ENCODE peak calls at places on chromosomes 12 and 14, in seven cellular contexts. D is effector memory CD4-positive, alpha-beta T cell; J is left ventricle myocardium inferior; P is neuronal stem cell; Y is mammary epithelial cell; O is heart right ventricle; W is aorta. I is an unnamed sample. For H3K36me3, the result is how much of the 10 kb centered on the place peaks cover.

GRCh38 chr12:24996820-24997219 is 47.9 kb upstream of the BCAT1 start:
- DNase-seq in O (no peak), W (no peak), P (no peak), J (no peak), Y (no peak), D (no peak), I (no peak)

GRCh38 chr14:101918125-101918989 is 46.0 kb upstream of the DYNC1H1 start:
- DNase-seq in D (no peak), P (no peak), Y (no peak), W (no peak), J (no peak), O (no peak), I (no peak)

GRCh38 chr12:123150273-123150803 is 552 bp downstream of the PITPNM2 start:
- DNase-seq in O (peak), P (no peak), Y (no peak), D (no peak), W (peak), J (peak), I (no peak)

GRCh38 chr14:78005325-78005724 is 164.8 kb upstream of the NRXN3 start:
- DNase-seq in O (no peak), W (no peak), J (no peak), Y (peak), D (no peak), P (no peak), I (no peak)

GRCh38 chr12:105378821-105379400 is 48.4 kb downstream of the C12orf75 start:
- DNase-seq in J (no peak), Y (no peak), P (no peak), W (no peak), D (no peak), O (no peak), I (no peak)

GRCh38 chr14:97277711-97278110 is 480.5 kb downstream of the VRK1 start:
- DNase-seq in P (peak), W (no peak), Y (no peak), D (no peak), J (no peak), O (no peak), I (no peak)

GRCh38 chr12:75943730-75944096 is 87.9 kb downstream of the PHLDA1 start:
- DNase-seq in P (no peak), Y (no peak), W (no peak), D (no peak), O (no peak), J (no peak), I (no peak)

GRCh38 chr12:31120392-31121008 is 46.8 kb downstream of the DDX11 start:
- DNase-seq in D (no peak), Y (no peak), J (no peak), O (no peak), W (no peak), P (peak), I (no peak)

GRCh38 chr12:29741342-29742241 is 42.1 kb downstream of the TMTC1 start:
- DNase-seq in P (no peak), O (no peak), W (no peak), Y (peak), J (no peak), D (no peak), I (no peak)

GRCh38 chr14:80567905-80568512 is 356.7 kb upstream of the DIO2 start:
- DNase-seq in Y (peak), P (no peak), J (no peak), O (no peak), D (no peak), W (no peak), I (no peak)

GRCh38 chr12:8031872-8032241 is 659 bp upstream of the FOXJ2 start:
- DNase-seq in D (no peak), O (no peak), Y (no peak), W (no peak), P (no peak), J (no peak), I (no peak)

GRCh38 chr12:111368291-111368683 is 608 bp downstream of the PHETA1 start:
- DNase-seq in W (peak), J (peak), Y (no peak), O (peak), D (no peak), P (peak), I (no peak)

GRCh38 chr12:95574030-95574429 is 22.8 kb upstream of the USP44 start:
- DNase-seq in P (peak), Y (no peak), J (no peak), W (no peak), D (no peak), O (no peak), I (no peak)

GRCh38 chr12:79944565-79944964 is 9.7 kb upstream of the PPP1R12A start:
- DNase-seq in P (no peak), O (no peak), J (no peak), D (no peak), Y (no peak), W (no peak), I (no peak)

GRCh38 chr14:75549169-75549568 is 26.9 kb downstream of the BATF start:
- DNase-seq in D (no peak), J (no peak), Y (no peak), P (no peak), W (no peak), O (no peak), I (no peak)

GRCh38 chr12:33476058-33476457 is 36.4 kb upstream of the SYT10 start:
- DNase-seq in P (no peak), W (no peak), Y (peak), D (no peak), O (no peak), J (no peak), I (no peak)

GRCh38 chr12:122394626-122395194 is 27.8 kb downstream of the CLIP1 start:
- DNase-seq in J (peak), O (no peak), W (no peak), P (no peak), D (no peak), Y (no peak), I (no peak)

GRCh38 chr14:64232944-64233343 is 61.2 kb downstream of the ESR2 start:
- DNase-seq in J (no peak), D (no peak), O (no peak), W (no peak), P (no peak), Y (no peak), I (no peak)

GRCh38 chr14:72726444-72726843 is 167.5 kb downstream of the DPF3 start:
- DNase-seq in J (no peak), Y (no peak), O (no peak), D (no peak), P (no peak), W (no peak), I (no peak)

GRCh38 chr12:115763982-115764621 is 513.4 kb downstream of the MED13L start:
- DNase-seq in W (no peak), P (no peak), J (no peak), O (no peak), Y (no peak), D (no peak), I (no peak)

DNA sequence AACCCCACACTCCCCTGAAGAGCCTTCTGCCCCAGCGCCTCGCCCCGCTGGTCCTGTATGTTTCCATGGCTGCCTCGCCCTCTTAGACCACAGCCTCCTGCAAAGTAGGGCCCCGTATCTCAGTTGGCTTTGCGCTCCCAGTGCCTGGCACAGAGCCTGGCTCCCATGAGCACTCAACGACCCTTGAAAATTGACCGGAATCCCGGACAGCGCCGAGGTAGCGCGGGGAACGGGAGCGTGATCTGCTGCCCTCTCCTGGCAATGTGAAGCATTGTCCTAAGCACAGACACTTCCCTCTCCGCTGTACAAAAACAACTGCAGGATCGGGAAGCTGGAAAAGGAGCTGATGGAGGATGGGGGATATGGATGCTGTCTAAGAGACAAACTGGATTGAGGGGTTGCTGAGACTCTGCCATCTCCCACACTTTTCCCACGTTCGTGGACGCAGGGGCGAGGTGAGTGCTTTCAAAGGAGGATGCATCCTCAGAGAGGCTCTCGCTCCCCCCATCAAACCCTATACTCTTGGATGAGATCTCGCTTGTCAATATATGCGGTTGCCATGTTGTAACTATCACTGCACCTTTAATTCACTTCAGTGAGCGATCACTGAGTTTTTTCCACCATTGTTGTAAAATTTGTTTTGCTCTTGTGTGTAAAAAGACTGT is 10.7 kb upstream of the FKBP4 start:
- DNase-seq in O (peak), Y (peak), W (peak), P (peak), J (peak), D (peak), I (no peak)
- H3K4me3 ChIP-seq in O (peak), Y (peak), W (no peak), P (no peak), J (peak), D (peak), I (peak)

DNA sequence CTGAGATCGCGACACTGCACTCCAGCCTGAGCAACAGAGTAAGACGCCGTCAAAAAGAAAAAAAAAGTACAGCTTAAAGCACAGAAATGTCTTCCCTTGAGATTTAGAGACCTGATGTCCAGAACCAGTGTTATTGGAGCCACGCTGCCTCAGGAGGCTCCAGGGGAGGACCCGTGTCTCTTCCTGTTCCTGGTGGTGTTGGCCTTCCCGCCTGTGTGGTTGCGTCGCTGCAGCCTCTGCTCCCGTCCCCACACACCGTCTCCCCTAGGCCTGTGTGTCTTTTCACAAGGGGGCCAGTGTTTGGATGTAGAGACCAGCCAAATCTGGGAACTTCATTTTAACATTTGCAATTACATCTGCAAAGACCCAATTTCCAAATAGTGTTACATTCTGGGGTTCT is 8.6 kb upstream of the FBRSL1 start:
- DNase-seq in Y (no peak), W (no peak), P (no peak), D (no peak), J (no peak), O (no peak), I (no peak)
- H3K27ac ChIP-seq in Y (no peak), W (no peak), P (no peak), D (no peak), J (no peak), O (no peak), I (no peak)

DNA sequence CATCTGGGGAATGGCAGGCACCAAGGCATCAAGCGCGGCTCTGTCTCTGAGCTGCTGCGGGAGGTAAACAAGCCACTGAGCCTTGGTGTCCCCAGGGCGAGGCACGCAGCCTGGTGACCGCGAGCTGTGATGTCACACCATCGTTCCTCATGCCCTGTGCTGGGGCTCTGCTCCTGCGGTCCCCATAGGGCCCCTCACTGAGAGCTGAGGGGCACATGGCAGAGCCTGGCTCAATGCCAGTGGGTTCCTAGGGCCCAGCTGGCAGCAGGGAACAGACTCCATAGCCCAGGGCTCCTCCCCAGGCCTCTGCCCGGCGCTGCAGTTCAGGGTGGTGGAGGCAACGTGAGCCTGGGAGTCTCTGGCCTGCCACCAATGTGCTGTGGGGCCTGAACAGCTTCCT is 22.6 kb downstream of the CHGA start:
- DNase-seq in D (no peak), P (no peak), W (no peak), Y (no peak), J (no peak), O (no peak), I (no peak)
- H3K36me3 ChIP-seq in D (under half), P (under half), W (under half), Y (under half), J (half or more), O (under half), I (under half)

GRCh38 chr12:68532204-68532886 is 78.4 kb upstream of the RAP1B start:
- DNase-seq in Y (no peak), J (no peak), W (no peak), D (no peak), O (no peak), P (no peak), I (no peak)
- H3K4me3 ChIP-seq in Y (no peak), J (no peak), W (no peak), D (no peak), O (no peak), P (no peak), I (no peak)

GRCh38 chr12:132465269-132466190 is 24.4 kb upstream of the FBRSL1 start:
- DNase-seq in Y (no peak), P (no peak), O (no peak), D (no peak), J (no peak), W (no peak), I (no peak)
- H3K27ac ChIP-seq in Y (no peak), P (no peak), O (no peak), D (no peak), J (no peak), W (no peak), I (no peak)

GRCh38 chr14:100341301-100342031 is 18.3 kb downstream of the SLC25A47 start:
- DNase-seq in J (no peak), W (peak), Y (peak), P (no peak), O (no peak), D (no peak), I (peak)
- H3K36me3 ChIP-seq in J (half or more), W (under half), Y (under half), P (half or more), O (under half), D (under half), I (under half)

GRCh38 chr12:49483621-49484020 is 55.2 kb upstream of the KCNH3 start:
- DNase-seq in D (no peak), P (no peak), Y (peak), O (no peak), W (no peak), J (no peak), I (no peak)
- H3K4me3 ChIP-seq in D (no peak), P (no peak), Y (no peak), O (no peak), W (no peak), J (no peak), I (no peak)

GRCh38 chr14:61483477-61483876 is 162.1 kb downstream of the PRKCH start:
- DNase-seq in D (no peak), P (no peak), O (no peak), Y (no peak), J (no peak), W (no peak), I (no peak)

GRCh38 chr14:61484011-61484410 is 162.6 kb downstream of the PRKCH start:
- DNase-seq in O (no peak), P (no peak), J (no peak), W (no peak), Y (no peak), D (no peak), I (no peak)

GRCh38 chr14:61486930-61487495 is 165.6 kb downstream of the PRKCH start:
- DNase-seq in P (no peak), W (no peak), D (no peak), Y (no peak), J (no peak), O (no peak), I (no peak)

GRCh38 chr14:61485670-61486069 is 164.3 kb downstream of the PRKCH start:
- DNase-seq in Y (no peak), O (no peak), P (no peak), D (no peak), J (no peak), W (no peak), I (no peak)

GRCh38 chr14:61484826-61485584 is 163.6 kb downstream of the PRKCH start:
- DNase-seq in W (no peak), D (no peak), J (no peak), P (no peak), O (no peak), Y (no peak), I (no peak)
- H3K27ac ChIP-seq in W (no peak), D (no peak), J (no peak), P (no peak), O (no peak), Y (no peak), I (no peak)